ENCODE peak calls at places on chromosomes 4 and X, in five cellular contexts. One of them, this sample, is unnamed.

GRCh38 chr4:71377561-71377960 is 38.7 kb downstream of the SLC4A4 start:
- DNase-seq in aorta: no peak
- DNase-seq in fibroblast of villous mesenchyme: peak
- DNase-seq in smooth muscle cell of the brain vasculature: peak
- DNase-seq in cardiac muscle cell: peak
- DNase-seq in this sample: peak

GRCh38 chr4:139665690-139666529 is at the start of gene MGST2:
- DNase-seq in fibroblast of villous mesenchyme: peak
- DNase-seq in cardiac muscle cell: peak
- DNase-seq in smooth muscle cell of the brain vasculature: no peak
- DNase-seq in aorta: peak
- DNase-seq in this sample: peak

GRCh38 chr4:122156819-122157218 is 4.7 kb downstream of the BLTP1 start:
- DNase-seq in smooth muscle cell of the brain vasculature: no peak
- DNase-seq in cardiac muscle cell: peak
- DNase-seq in aorta: no peak
- DNase-seq in fibroblast of villous mesenchyme: no peak
- DNase-seq in this sample: no peak

GRCh38 chr4:108193891-108194672 is 25.4 kb upstream of the LEF1 start:
- DNase-seq in aorta: no peak
- DNase-seq in cardiac muscle cell: no peak
- DNase-seq in smooth muscle cell of the brain vasculature: no peak
- DNase-seq in fibroblast of villous mesenchyme: peak
- DNase-seq in this sample: no peak

GRCh38 chr4:145936142-145937020 is 2.2 kb downstream of the ZNF827 start:
- DNase-seq in fibroblast of villous mesenchyme: peak
- DNase-seq in cardiac muscle cell: peak
- DNase-seq in smooth muscle cell of the brain vasculature: no peak
- DNase-seq in aorta: peak
- DNase-seq in this sample: peak

GRCh38 chr4:10112658-10113284 is 3.8 kb downstream of the WDR1 start:
- DNase-seq in cardiac muscle cell: no peak
- DNase-seq in aorta: no peak
- DNase-seq in smooth muscle cell of the brain vasculature: no peak
- DNase-seq in fibroblast of villous mesenchyme: no peak
- DNase-seq in this sample: no peak

GRCh38 chrX:3295731-3296130 is 50.7 kb downstream of the MXRA5 start:
- DNase-seq in aorta: no peak
- DNase-seq in smooth muscle cell of the brain vasculature: no peak
- DNase-seq in cardiac muscle cell: no peak
- DNase-seq in fibroblast of villous mesenchyme: no peak
- DNase-seq in this sample: no peak

GRCh38 chr4:46946914-46947313 is 37.9 kb upstream of the COX7B2 start:
- DNase-seq in fibroblast of villous mesenchyme: no peak
- DNase-seq in aorta: no peak
- DNase-seq in smooth muscle cell of the brain vasculature: no peak
- DNase-seq in cardiac muscle cell: peak
- DNase-seq in this sample: no peak

GRCh38 chr4:100519205-100519604 is 1.4 kb upstream of the EMCN start:
- DNase-seq in aorta: no peak
- DNase-seq in fibroblast of villous mesenchyme: no peak
- DNase-seq in cardiac muscle cell: no peak
- DNase-seq in smooth muscle cell of the brain vasculature: no peak
- DNase-seq in this sample: no peak

GRCh38 chr4:158995963-158996362 is 106.9 kb upstream of the RAPGEF2 start:
- DNase-seq in cardiac muscle cell: no peak
- DNase-seq in smooth muscle cell of the brain vasculature: no peak
- DNase-seq in fibroblast of villous mesenchyme: no peak
- DNase-seq in aorta: no peak
- DNase-seq in this sample: no peak

GRCh38 chrX:1528884-1529203 is 8.1 kb downstream of the P2RY8 start:
- DNase-seq in fibroblast of villous mesenchyme: no peak
- DNase-seq in cardiac muscle cell: no peak
- DNase-seq in smooth muscle cell of the brain vasculature: no peak
- DNase-seq in aorta: no peak
- DNase-seq in this sample: no peak

GRCh38 chr4:73702796-73703287 is 37.5 kb upstream of the CXCL8 start:
- DNase-seq in fibroblast of villous mesenchyme: no peak
- DNase-seq in aorta: no peak
- DNase-seq in cardiac muscle cell: no peak
- DNase-seq in smooth muscle cell of the brain vasculature: no peak
- DNase-seq in this sample: no peak

GRCh38 chrX:8730812-8731578 is 942 bp downstream of the ANOS1 start:
- DNase-seq in smooth muscle cell of the brain vasculature: no peak
- DNase-seq in fibroblast of villous mesenchyme: peak
- DNase-seq in aorta: peak
- DNase-seq in cardiac muscle cell: no peak
- DNase-seq in this sample: no peak

GRCh38 chrX:108186811-108187210 is 95.2 kb downstream of the ATG4A start:
- DNase-seq in smooth muscle cell of the brain vasculature: no peak
- DNase-seq in fibroblast of villous mesenchyme: peak
- DNase-seq in cardiac muscle cell: peak
- DNase-seq in aorta: no peak
- DNase-seq in this sample: peak

GRCh38 chrX:140744085-140744484 is 34.5 kb downstream of the LINC00632 start:
- DNase-seq in smooth muscle cell of the brain vasculature: no peak
- DNase-seq in aorta: no peak
- DNase-seq in fibroblast of villous mesenchyme: no peak
- DNase-seq in cardiac muscle cell: no peak
- DNase-seq in this sample: no peak

GRCh38 chr4:104205116-104205515 is 289.6 kb downstream of the CXXC4 start:
- DNase-seq in fibroblast of villous mesenchyme: no peak
- DNase-seq in aorta: no peak
- DNase-seq in smooth muscle cell of the brain vasculature: no peak
- DNase-seq in cardiac muscle cell: no peak
- DNase-seq in this sample: no peak

GRCh38 chr4:52037730-52038108 is 380 bp downstream of the SGCB start:
- DNase-seq in cardiac muscle cell: peak
- DNase-seq in smooth muscle cell of the brain vasculature: no peak
- DNase-seq in aorta: peak
- DNase-seq in fibroblast of villous mesenchyme: peak
- DNase-seq in this sample: peak

GRCh38 chr4:168480991-168481588 is 798 bp upstream of the DDX60L start:
- DNase-seq in smooth muscle cell of the brain vasculature: peak
- DNase-seq in aorta: no peak
- DNase-seq in cardiac muscle cell: peak
- DNase-seq in fibroblast of villous mesenchyme: peak
- DNase-seq in this sample: peak

GRCh38 chr4:113978561-113979156 is 788 bp downstream of the ARSJ start:
- DNase-seq in fibroblast of villous mesenchyme: no peak
- DNase-seq in aorta: peak
- DNase-seq in cardiac muscle cell: peak
- DNase-seq in smooth muscle cell of the brain vasculature: no peak
- DNase-seq in this sample: no peak

GRCh38 chr4:68271851-68272756 is 26.6 kb upstream of the TMPRSS11B start:
- DNase-seq in aorta: no peak
- DNase-seq in cardiac muscle cell: peak
- DNase-seq in fibroblast of villous mesenchyme: peak
- DNase-seq in smooth muscle cell of the brain vasculature: peak
- DNase-seq in this sample: peak